ENCODE peak calls at places on chromosomes 4 and X, in six cellular contexts. One of them, this sample, is unnamed.
A peak's percentile ranks its signal among the peaks of the same experiment; 100 is the strongest.

GRCh38 chr4:7738458-7739076 is 201.1 kb downstream of the AFAP1 start:
- DNase-seq in H1: no peak
- DNase-seq in HepG2: no peak
- DNase-seq in K562: no peak
- DNase-seq in GM12891: no peak
- DNase-seq in GM12878: no peak
- DNase-seq in this sample: no peak

GRCh38 chrX:57655065-57655464 is 25.0 kb downstream of the NLRP2B start:
- DNase-seq in HepG2: no peak
- DNase-seq in H1: no peak
- DNase-seq in GM12891: no peak
- DNase-seq in GM12878: no peak
- DNase-seq in K562: no peak
- DNase-seq in this sample: no peak

GRCh38 chrX:9475984-9476383 is 11.1 kb downstream of the TBL1X start:
- DNase-seq in HepG2: no peak
- DNase-seq in K562: no peak
- DNase-seq in H1: no peak
- DNase-seq in GM12891: no peak
- DNase-seq in GM12878: no peak
- DNase-seq in this sample: no peak

GRCh38 chr4:26431461-26432165 is 58.7 kb downstream of the CCKAR start:
- DNase-seq in K562: no peak
- DNase-seq in HepG2: no peak
- DNase-seq in H1: no peak
- DNase-seq in GM12878: no peak
- DNase-seq in GM12891: no peak
- DNase-seq in this sample: no peak

GRCh38 chrX:17922303-17922702 is 61.2 kb upstream of the RAI2 start:
- DNase-seq in HepG2: no peak
- DNase-seq in GM12891: no peak
- DNase-seq in GM12878: no peak
- DNase-seq in K562: peak; percentile 6
- DNase-seq in H1: no peak
- DNase-seq in this sample: no peak

GRCh38 chr4:108113229-108113628 is 55.5 kb downstream of the LEF1 start:
- DNase-seq in GM12891: no peak
- DNase-seq in H1: no peak
- DNase-seq in HepG2: no peak
- DNase-seq in K562: no peak
- DNase-seq in GM12878: no peak
- DNase-seq in this sample: no peak

GRCh38 chr4:165112258-165113156 is at the start of gene TMEM192:
- DNase-seq in H1: peak; percentile 73
- DNase-seq in GM12891: peak; percentile 86
- DNase-seq in GM12878: peak; percentile 70
- DNase-seq in K562: peak; percentile 97
- DNase-seq in HepG2: peak; percentile 85
- DNase-seq in this sample: peak; percentile 78

GRCh38 chrX:21926527-21927278 is 13.8 kb upstream of the SMS start:
- DNase-seq in H1: no peak
- DNase-seq in K562: no peak
- DNase-seq in GM12891: no peak
- DNase-seq in GM12878: no peak
- DNase-seq in HepG2: peak; percentile 82
- DNase-seq in this sample: no peak

GRCh38 chrX:107677501-107677901 is 49.2 kb downstream of the PRPS1 start:
- DNase-seq in HepG2: no peak
- DNase-seq in K562: no peak
- DNase-seq in GM12878: no peak
- DNase-seq in H1: no peak
- DNase-seq in GM12891: no peak
- DNase-seq in this sample: no peak

GRCh38 chrX:125382889-125383288 is 63.2 kb downstream of the TEX13C start:
- DNase-seq in K562: no peak
- DNase-seq in GM12878: no peak
- DNase-seq in GM12891: no peak
- DNase-seq in H1: no peak
- DNase-seq in HepG2: no peak
- DNase-seq in this sample: no peak

GRCh38 chrX:43644124-43644701 is 11.9 kb upstream of the MAOA start:
- DNase-seq in GM12878: no peak
- DNase-seq in GM12891: no peak
- DNase-seq in HepG2: no peak
- DNase-seq in H1: no peak
- DNase-seq in K562: no peak
- DNase-seq in this sample: no peak

GRCh38 chr4:159070742-159071141 is 32.1 kb upstream of the RAPGEF2 start:
- DNase-seq in H1: no peak
- DNase-seq in HepG2: no peak
- DNase-seq in K562: no peak
- DNase-seq in GM12891: no peak
- DNase-seq in GM12878: no peak
- DNase-seq in this sample: no peak

GRCh38 chr4:119656342-119656741 is 27.7 kb upstream of the PDE5A start:
- DNase-seq in K562: no peak
- DNase-seq in HepG2: no peak
- DNase-seq in GM12891: no peak
- DNase-seq in GM12878: no peak
- DNase-seq in H1: no peak
- DNase-seq in this sample: no peak

GRCh38 chr4:115668396-115668795 is 555.0 kb upstream of the NDST4 start:
- DNase-seq in H1: no peak
- DNase-seq in HepG2: no peak
- DNase-seq in GM12878: no peak
- DNase-seq in K562: no peak
- DNase-seq in GM12891: no peak
- DNase-seq in this sample: no peak

GRCh38 chrX:97384685-97385084 is 501.0 kb downstream of the RPA4 start:
- DNase-seq in GM12891: no peak
- DNase-seq in K562: no peak
- DNase-seq in GM12878: no peak
- DNase-seq in H1: no peak
- DNase-seq in HepG2: no peak
- DNase-seq in this sample: no peak

GRCh38 chrX:17527135-17527701 is 152.2 kb downstream of the NHS start:
- DNase-seq in H1: no peak
- DNase-seq in HepG2: no peak
- DNase-seq in K562: no peak
- DNase-seq in GM12878: no peak
- DNase-seq in GM12891: no peak
- DNase-seq in this sample: no peak

GRCh38 chr4:40199999-40200880 is 3.4 kb downstream of the RHOH start:
- DNase-seq in GM12891: no peak
- DNase-seq in GM12878: peak; percentile 93
- DNase-seq in HepG2: no peak
- DNase-seq in H1: no peak
- DNase-seq in K562: no peak
- DNase-seq in this sample: no peak

GRCh38 chrX:113400193-113400704 is 559.6 kb upstream of the AMOT start:
- DNase-seq in HepG2: peak; percentile 14
- DNase-seq in K562: no peak
- DNase-seq in GM12891: no peak
- DNase-seq in GM12878: no peak
- DNase-seq in H1: peak; percentile 13
- DNase-seq in this sample: no peak

GRCh38 chr4:58776627-58777026 is 1666.4 kb upstream of the IGFBP7 start:
- DNase-seq in HepG2: no peak
- DNase-seq in GM12878: no peak
- DNase-seq in K562: no peak
- DNase-seq in GM12891: no peak
- DNase-seq in H1: no peak
- DNase-seq in this sample: no peak

GRCh38 chrX:23637187-23637586 is 30.1 kb upstream of the PRDX4 start:
- DNase-seq in HepG2: no peak
- DNase-seq in GM12878: no peak
- DNase-seq in GM12891: no peak
- DNase-seq in H1: no peak
- DNase-seq in K562: no peak
- DNase-seq in this sample: no peak

GRCh38 chr4:94459462-94460161 is 7.9 kb downstream of the PDLIM5 start:
- DNase-seq in GM12878: no peak
- DNase-seq in GM12891: no peak
- DNase-seq in K562: no peak
- DNase-seq in HepG2: peak; percentile 55
- DNase-seq in H1: no peak
- DNase-seq in this sample: no peak

GRCh38 chr4:94458682-94459081 is 6.9 kb downstream of the PDLIM5 start:
- DNase-seq in HepG2: no peak
- DNase-seq in K562: no peak
- DNase-seq in H1: no peak
- DNase-seq in GM12891: no peak
- DNase-seq in GM12878: no peak
- DNase-seq in this sample: no peak

GRCh38 chr4:94454405-94454804 is 2.7 kb downstream of the PDLIM5 start:
- DNase-seq in K562: no peak
- DNase-seq in H1: no peak
- DNase-seq in GM12891: no peak
- DNase-seq in HepG2: no peak
- DNase-seq in GM12878: no peak
- DNase-seq in this sample: no peak

GRCh38 chr4:94455081-94455480 is 3.3 kb downstream of the PDLIM5 start:
- DNase-seq in GM12878: no peak
- DNase-seq in K562: no peak
- DNase-seq in GM12891: no peak
- DNase-seq in H1: no peak
- DNase-seq in HepG2: peak; percentile 68
- DNase-seq in this sample: no peak

DNA sequence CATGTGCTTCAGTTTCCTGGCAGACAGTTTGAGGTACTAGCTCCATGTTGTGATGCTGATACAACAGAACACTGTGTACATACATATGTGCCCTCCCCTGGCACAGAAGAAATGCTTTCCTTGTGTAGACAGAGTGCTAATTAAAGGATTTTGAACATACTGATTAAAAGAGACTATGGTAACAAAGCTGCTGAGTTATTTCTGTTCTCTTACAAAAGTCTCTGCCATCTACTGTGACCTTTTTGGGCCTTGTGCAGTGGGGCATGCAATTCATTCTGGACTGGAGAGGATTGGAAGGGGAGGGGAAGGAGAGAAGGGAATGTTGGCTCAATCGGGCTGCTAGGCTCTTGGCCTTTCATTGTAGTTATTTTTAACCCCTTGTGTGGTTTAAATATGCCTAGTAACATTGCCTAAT is 6.0 kb downstream of the PDLIM5 start:
- DNase-seq in K562: no peak
- DNase-seq in GM12891: no peak
- DNase-seq in H1: no peak
- DNase-seq in HepG2: no peak
- DNase-seq in GM12878: no peak
- DNase-seq in this sample: no peak
- TF ChIP-seq POLR2AphosphoS5 in K562: no peak
- TF ChIP-seq POLR2AphosphoS5 in GM12891: no peak
- TF ChIP-seq POLR2AphosphoS5 in H1: no peak
- TF ChIP-seq POLR2AphosphoS5 in HepG2: no peak
- TF ChIP-seq POLR2AphosphoS5 in GM12878: no peak
- TF ChIP-seq POLR2AphosphoS5 in this sample: no peak

GRCh38 chr4:186932196-186932595 is 208.5 kb upstream of the FAT1 start:
- DNase-seq in H1: no peak
- DNase-seq in GM12878: no peak
- DNase-seq in HepG2: peak; percentile 39
- DNase-seq in K562: no peak
- DNase-seq in GM12891: no peak
- DNase-seq in this sample: no peak

GRCh38 chr4:186927624-186928023 is 204.0 kb upstream of the FAT1 start:
- DNase-seq in K562: no peak
- DNase-seq in GM12891: no peak
- DNase-seq in GM12878: no peak
- DNase-seq in H1: no peak
- DNase-seq in HepG2: no peak
- DNase-seq in this sample: no peak

GRCh38 chr4:186931519-186931918 is 207.9 kb upstream of the FAT1 start:
- DNase-seq in H1: no peak
- DNase-seq in GM12891: no peak
- DNase-seq in GM12878: no peak
- DNase-seq in HepG2: no peak
- DNase-seq in K562: no peak
- DNase-seq in this sample: no peak

GRCh38 chr4:186932631-186933150 is 209.0 kb upstream of the FAT1 start:
- DNase-seq in GM12878: no peak
- DNase-seq in HepG2: peak; percentile 29
- DNase-seq in GM12891: no peak
- DNase-seq in K562: no peak
- DNase-seq in H1: no peak
- DNase-seq in this sample: no peak

GRCh38 chr4:186930024-186930423 is 206.4 kb upstream of the FAT1 start:
- DNase-seq in GM12878: no peak
- DNase-seq in GM12891: no peak
- DNase-seq in K562: no peak
- DNase-seq in HepG2: no peak
- DNase-seq in H1: no peak
- DNase-seq in this sample: no peak
- TF ChIP-seq POLR2A in GM12878: no peak
- TF ChIP-seq POLR2A in GM12891: no peak
- TF ChIP-seq POLR2A in K562: no peak
- TF ChIP-seq POLR2A in HepG2: no peak
- TF ChIP-seq POLR2A in H1: no peak
- TF ChIP-seq POLR2A in this sample: no peak

GRCh38 chr4:52555356-52555716 is 103.8 kb downstream of the USP46 start:
- DNase-seq in K562: no peak
- DNase-seq in GM12878: no peak
- DNase-seq in H1: no peak
- DNase-seq in GM12891: no peak
- DNase-seq in HepG2: no peak
- DNase-seq in this sample: no peak

GRCh38 chr4:52566136-52567031 is 92.7 kb downstream of the USP46 start:
- DNase-seq in H1: no peak
- DNase-seq in HepG2: no peak
- DNase-seq in GM12878: no peak
- DNase-seq in GM12891: no peak
- DNase-seq in K562: no peak
- DNase-seq in this sample: no peak

GRCh38 chr4:52560844-52561280 is 98.2 kb downstream of the USP46 start:
- DNase-seq in GM12878: no peak
- DNase-seq in GM12891: no peak
- DNase-seq in HepG2: no peak
- DNase-seq in H1: no peak
- DNase-seq in K562: no peak
- DNase-seq in this sample: no peak
- TF ChIP-seq TAF1 in GM12878: no peak
- TF ChIP-seq TAF1 in GM12891: no peak
- TF ChIP-seq TAF1 in HepG2: no peak
- TF ChIP-seq TAF1 in H1: no peak
- TF ChIP-seq TAF1 in K562: no peak
- TF ChIP-seq TAF1 in this sample: no peak

GRCh38 chr4:54232151-54232688 is 3.1 kb downstream of the PDGFRA start:
- DNase-seq in GM12891: no peak
- DNase-seq in GM12878: no peak
- DNase-seq in HepG2: no peak
- DNase-seq in K562: no peak
- DNase-seq in H1: no peak
- DNase-seq in this sample: no peak
- TF ChIP-seq POLR2AphosphoS5 in GM12891: no peak
- TF ChIP-seq POLR2AphosphoS5 in GM12878: no peak
- TF ChIP-seq POLR2AphosphoS5 in HepG2: no peak
- TF ChIP-seq POLR2AphosphoS5 in K562: no peak
- TF ChIP-seq POLR2AphosphoS5 in H1: no peak
- TF ChIP-seq POLR2AphosphoS5 in this sample: no peak